ENCODE peak calls at places on chromosome 7, in six cellular contexts. N, K, L, S, O and U are unnamed samples.

GRCh38 chr7:28266377-28266776 is 85.8 kb upstream of the JAZF1 start:
- DNase-seq in O (no peak), N (no peak), L (no peak), K (peak), S (no peak), U (no peak)

GRCh38 chr7:135536160-135536559 is 21.6 kb upstream of the NUP205 start:
- DNase-seq in K (peak), S (peak), O (no peak), L (no peak), N (no peak), U (no peak)

GRCh38 chr7:21568762-21569161 is 25.9 kb downstream of the DNAH11 start:
- DNase-seq in O (no peak), K (peak), S (peak), N (no peak), L (no peak), U (no peak)

GRCh38 chr7:1928555-1929348 is 258.7 kb downstream of the ELFN1 start:
- DNase-seq in L (no peak), N (peak), K (no peak), O (no peak), S (no peak), U (no peak)

GRCh38 chr7:130254555-130254954 is 12.1 kb upstream of the CPA2 start:
- DNase-seq in K (no peak), L (no peak), N (no peak), S (no peak), O (no peak), U (no peak)

GRCh38 chr7:76071316-76072242 is 23.7 kb downstream of the MDH2 start:
- DNase-seq in O (no peak), S (no peak), N (no peak), L (no peak), K (no peak), U (no peak)

GRCh38 chr7:73822319-73823173 is 8.2 kb upstream of the CLDN4 start:
- DNase-seq in N (no peak), S (peak), O (no peak), K (peak), L (peak), U (peak)

GRCh38 chr7:98459529-98459928 is 58.6 kb upstream of the BAIAP2L1 start:
- DNase-seq in N (no peak), L (no peak), K (no peak), S (no peak), O (no peak), U (no peak)

GRCh38 chr7:13830604-13830915 is 158.9 kb downstream of the ETV1 start:
- DNase-seq in L (no peak), S (no peak), K (peak), N (no peak), O (no peak), U (no peak)

GRCh38 chr7:128304212-128304611 is 39.5 kb downstream of the RBM28 start:
- DNase-seq in N (no peak), L (no peak), O (no peak), S (no peak), K (no peak), U (no peak)

GRCh38 chr7:74057216-74057925 is 26.2 kb upstream of the LIMK1 start:
- DNase-seq in L (no peak), S (no peak), O (no peak), K (no peak), N (no peak), U (no peak)

GRCh38 chr7:138097064-138097741 is 20.9 kb downstream of the AKR1D1 start:
- DNase-seq in L (no peak), O (no peak), K (peak), S (peak), N (peak), U (no peak)

GRCh38 chr7:369981-370621 is 80.1 kb downstream of the FOXL3 start:
- DNase-seq in O (peak), L (no peak), S (no peak), K (no peak), N (peak), U (no peak)

GRCh38 chr7:79461660-79462059 is 8.2 kb upstream of the MAGI2 start:
- DNase-seq in O (no peak), N (no peak), K (peak), S (peak), L (peak), U (peak)

GRCh38 chr7:139092090-139092796 is 17.3 kb downstream of the ZC3HAV1 start:
- DNase-seq in N (no peak), S (no peak), L (no peak), O (no peak), K (no peak), U (no peak)

GRCh38 chr7:45185028-45185863 is 27.7 kb downstream of the RAMP3 start:
- DNase-seq in O (no peak), K (no peak), L (no peak), N (peak), S (no peak), U (no peak)

GRCh38 chr7:27774717-27775328 is 34.9 kb downstream of the TAX1BP1 start:
- DNase-seq in K (peak), S (peak), O (no peak), N (no peak), L (no peak), U (no peak)

GRCh38 chr7:136894789-136895188 is 26.3 kb downstream of the CHRM2 start:
- DNase-seq in O (no peak), L (no peak), K (no peak), N (no peak), S (no peak), U (no peak)

GRCh38 chr7:114856625-114857024 is 65.3 kb upstream of the MDFIC start:
- DNase-seq in O (no peak), S (peak), K (no peak), L (no peak), N (no peak), U (peak)

GRCh38 chr7:123769371-123769770 is 20.6 kb upstream of the WASL start:
- DNase-seq in K (peak), L (no peak), N (peak), O (no peak), S (peak), U (no peak)

GRCh38 chr7:71750290-71750689 is 618.3 kb downstream of the GALNT17 start:
- DNase-seq in O (no peak), L (no peak), S (no peak), K (no peak), N (no peak), U (no peak)

GRCh38 chr7:113959910-113960309 is 41.1 kb upstream of the PPP1R3A start:
- DNase-seq in N (no peak), S (no peak), L (no peak), O (no peak), K (no peak), U (no peak)

GRCh38 chr7:45021604-45022296 is 21.7 kb downstream of the CCM2 start:
- DNase-seq in K (peak), S (no peak), N (no peak), O (no peak), L (no peak), U (peak)

GRCh38 chr7:157126921-157127320 is 11.8 kb upstream of the UBE3C start:
- DNase-seq in O (no peak), K (no peak), L (no peak), N (no peak), S (no peak), U (no peak)

GRCh38 chr7:151432658-151433521 is 7.1 kb downstream of the CRYGN start:
- DNase-seq in K (no peak), L (no peak), N (no peak), S (no peak), O (peak), U (no peak)

DNA sequence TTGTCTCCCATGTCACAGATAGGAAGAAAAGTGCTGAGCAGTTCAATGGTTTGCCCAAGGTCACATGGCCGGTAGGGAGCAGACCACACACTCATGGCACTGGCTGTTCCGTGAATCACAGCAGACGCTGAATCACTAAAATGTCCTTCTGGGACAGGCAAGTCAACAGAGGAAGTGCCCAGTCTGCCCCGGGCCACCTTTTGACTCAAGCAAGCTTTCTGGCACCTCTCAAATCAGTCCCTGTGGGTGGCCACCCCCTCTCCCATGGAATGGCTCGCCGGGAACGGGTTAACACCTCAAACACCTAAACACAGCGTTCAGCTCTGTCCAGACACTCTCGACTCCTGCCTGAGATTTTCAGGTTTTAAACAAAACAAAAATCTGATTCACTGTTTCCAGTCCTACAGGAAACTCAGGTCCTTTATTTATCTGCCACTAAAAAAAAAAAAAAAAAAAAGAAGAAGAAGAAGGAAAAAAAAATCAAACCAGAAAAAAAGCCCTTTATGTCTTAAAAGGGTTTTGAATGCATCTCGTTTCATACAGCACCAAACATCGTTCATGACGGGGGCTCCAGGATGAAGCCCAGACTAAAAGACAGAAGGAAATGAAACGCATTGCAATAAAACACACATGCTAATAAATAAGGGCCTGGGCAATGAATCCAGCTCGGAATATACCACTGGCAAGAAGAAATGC is 15.4 kb downstream of the CARD11 start:
- DNase-seq in N (peak), O (peak), L (no peak), K (peak), S (peak), U (peak)
- H3K4me3 ChIP-seq in N (no peak), O (no peak), L (no peak), K (peak), S (no peak), U (no peak)

DNA sequence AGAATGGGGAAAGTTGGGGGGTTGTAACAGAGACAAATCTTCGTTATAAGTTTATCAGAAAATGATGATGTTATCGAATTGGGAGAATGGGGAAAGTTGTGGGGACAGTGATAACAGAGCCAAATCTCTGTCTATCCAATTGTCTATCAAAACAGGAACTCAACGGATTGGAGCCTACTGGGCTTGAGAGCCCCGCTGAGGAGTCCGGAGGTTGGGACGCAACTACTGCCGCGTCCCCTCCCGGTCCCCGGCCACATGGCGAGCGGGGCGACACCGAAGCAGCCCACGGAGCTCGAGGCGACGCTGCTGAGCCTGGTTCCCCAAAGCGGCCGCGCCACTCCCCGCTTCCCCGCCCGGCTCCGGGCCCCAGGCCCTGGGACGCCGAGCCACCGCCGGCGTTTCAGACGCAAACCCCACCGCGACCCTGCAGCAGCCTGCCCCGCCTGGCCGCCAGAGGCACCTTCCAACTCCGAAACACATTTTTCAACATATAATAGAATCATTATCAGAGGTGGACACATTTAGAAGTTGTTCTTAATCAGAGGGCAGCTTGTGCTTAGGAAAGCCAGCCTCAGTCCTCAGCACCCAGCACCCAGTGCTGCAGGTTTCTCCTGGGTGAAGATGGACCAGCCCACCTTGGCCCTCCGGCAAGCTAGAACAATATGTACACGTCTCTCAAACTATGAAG is 13.8 kb upstream of the RALA start:
- DNase-seq in L (no peak), S (no peak), K (no peak), N (no peak), O (no peak), U (no peak)
- H3K4me3 ChIP-seq in L (peak), S (no peak), K (peak), N (peak), O (no peak), U (peak)

DNA sequence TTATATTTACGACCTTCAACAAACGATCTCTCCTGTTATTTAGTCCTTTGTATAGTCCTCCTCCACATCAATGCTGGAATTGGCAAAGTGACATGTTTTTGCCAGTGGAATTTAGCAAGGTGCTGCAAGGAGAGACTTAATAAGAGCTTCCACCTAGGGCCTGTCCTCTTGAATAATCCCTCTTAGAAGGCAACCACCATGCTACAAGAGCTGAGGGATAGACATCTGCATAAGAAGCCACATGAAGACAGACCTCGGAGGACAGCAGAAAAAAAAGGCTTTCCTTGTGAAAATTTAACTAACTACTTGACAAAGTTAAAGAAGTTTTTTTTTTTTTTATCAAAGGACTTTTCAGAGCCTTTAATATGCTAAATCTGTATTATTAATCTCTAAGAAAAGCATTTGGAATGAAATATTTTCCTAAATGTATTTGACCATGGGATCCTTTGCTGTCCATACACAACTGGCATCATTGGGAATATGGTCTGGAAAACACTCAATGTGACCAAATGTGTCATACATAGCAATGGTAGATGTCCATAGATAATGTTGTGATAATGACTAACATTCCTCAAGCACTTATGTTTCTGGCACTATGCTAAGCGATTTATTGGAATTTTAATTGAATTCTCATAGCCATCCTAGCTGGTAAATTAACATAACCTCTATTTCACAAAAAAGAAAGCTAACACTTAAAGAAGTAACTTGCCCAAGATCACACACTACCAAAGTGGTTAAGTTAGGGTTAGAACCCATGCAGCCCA is 13.2 kb downstream of the HYCC1 start:
- DNase-seq in S (no peak), O (no peak), K (no peak), L (no peak), N (no peak), U (no peak)
- H3K4me3 ChIP-seq in S (no peak), O (no peak), K (no peak), L (no peak), N (no peak), U (no peak)

GRCh38 chr7:140639366-140640053 is 1.1 kb downstream of the DENND2A start:
- DNase-seq in L (no peak), N (no peak), S (no peak), K (peak), O (no peak), U (no peak)
- H3K4me3 ChIP-seq in L (peak), N (peak), S (peak), K (peak), O (no peak), U (peak)

GRCh38 chr7:100081535-100082102 is at the start of gene ZNF3:
- DNase-seq in O (peak), N (peak), K (peak), S (peak), L (peak), U (peak)

GRCh38 chr7:100079024-100079560 is 2.4 kb downstream of the ZNF3 start:
- DNase-seq in N (no peak), L (no peak), K (no peak), S (no peak), O (no peak), U (no peak)

GRCh38 chr7:100080895-100081534 is 508 bp downstream of the ZNF3 start:
- DNase-seq in N (no peak), L (no peak), S (no peak), O (no peak), K (peak), U (no peak)

GRCh38 chr7:100085515-100085914 is 3.3 kb upstream of the COPS6 start:
- DNase-seq in L (no peak), N (no peak), O (no peak), S (no peak), K (no peak), U (no peak)

DNA sequence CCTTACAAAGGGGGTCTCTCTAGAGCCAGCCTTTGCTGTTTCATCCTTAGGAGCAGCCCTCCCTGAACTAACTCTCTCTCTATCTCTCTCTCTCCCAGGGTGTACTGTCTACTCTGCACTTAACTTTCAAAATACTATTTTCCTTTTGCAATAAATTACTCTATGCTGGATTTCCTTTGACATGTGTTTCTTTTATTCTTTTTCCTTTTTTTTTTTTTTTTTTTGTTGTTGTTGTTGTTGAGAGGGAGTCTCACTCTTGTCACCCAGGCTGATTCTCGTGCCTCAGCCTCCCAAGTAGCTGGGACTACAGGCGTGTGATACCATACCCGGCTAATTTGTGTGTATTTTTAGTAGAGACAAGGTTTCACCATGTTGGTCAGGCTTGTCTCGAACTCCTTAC is 1.5 kb upstream of the ZNF3 start:
- DNase-seq in S (no peak), K (no peak), L (no peak), N (no peak), O (no peak), U (no peak)
- H3K4me3 ChIP-seq in S (no peak), K (no peak), L (no peak), N (no peak), O (peak), U (no peak)

DNA sequence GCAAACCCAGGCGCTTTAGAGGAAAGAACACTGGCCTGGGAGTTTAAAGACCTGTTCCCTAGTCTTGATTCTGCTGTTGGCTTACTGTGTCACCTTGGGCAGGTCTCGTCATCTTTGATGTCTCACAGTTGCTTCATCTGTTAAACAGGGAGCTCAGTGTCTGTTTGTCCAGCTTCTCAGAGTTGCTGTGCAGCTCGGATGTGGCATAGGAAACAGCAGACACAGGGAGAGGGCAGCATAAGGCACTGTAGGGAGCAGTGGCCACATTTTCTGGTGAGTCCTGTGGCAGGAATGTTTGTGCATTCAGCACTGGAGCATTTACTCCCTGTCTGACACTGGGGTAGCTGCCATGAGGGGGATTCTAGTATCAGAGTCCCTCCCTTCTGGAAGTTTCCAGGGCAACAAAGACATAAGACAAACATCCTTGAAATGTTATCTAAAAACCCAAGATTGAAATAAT is 2.0 kb downstream of the REPIN1 start:
- DNase-seq in S (no peak), O (no peak), K (peak), L (no peak), N (no peak), U (no peak)
- H3K4me3 ChIP-seq in S (peak), O (no peak), K (no peak), L (peak), N (no peak), U (no peak)

GRCh38 chr7:155488483-155489127 is 30.7 kb downstream of the EN2 start:
- DNase-seq in L (no peak), S (no peak), O (no peak), K (no peak), N (no peak), U (no peak)
- H3K4me3 ChIP-seq in L (no peak), S (no peak), O (no peak), K (no peak), N (no peak), U (no peak)